ENCODE peak calls at places on chromosomes 12 and 14, in four cellular contexts. One of them, this sample, is unnamed.

GRCh38 chr12:70640901-70641300 is 3.7 kb upstream of the PTPRB start:
- DNase-seq in thyroid gland: no peak
- DNase-seq in GM12865: no peak
- DNase-seq in breast epithelium: no peak
- DNase-seq in this sample: no peak

GRCh38 chr14:103056322-103057027 is 874 bp downstream of the CDC42BPB start:
- DNase-seq in thyroid gland: peak; percentile 60
- DNase-seq in GM12865: peak; percentile 30
- DNase-seq in breast epithelium: no peak
- DNase-seq in this sample: peak; percentile 77

GRCh38 chr12:123003257-123003656 is 22.8 kb downstream of the ARL6IP4 start:
- DNase-seq in thyroid gland: no peak
- DNase-seq in GM12865: no peak
- DNase-seq in breast epithelium: no peak
- DNase-seq in this sample: no peak

GRCh38 chr14:22194669-22195068 is 394.4 kb downstream of the DAD1 start:
- DNase-seq in thyroid gland: no peak
- DNase-seq in GM12865: no peak
- DNase-seq in breast epithelium: no peak
- DNase-seq in this sample: no peak

GRCh38 chr12:70994217-70994788 is 73.8 kb upstream of the PTPRR start:
- DNase-seq in thyroid gland: no peak
- DNase-seq in GM12865: no peak
- DNase-seq in breast epithelium: no peak
- DNase-seq in this sample: no peak

GRCh38 chr14:66360526-66360925 is 125.6 kb upstream of the CCDC196 start:
- DNase-seq in thyroid gland: no peak
- DNase-seq in GM12865: no peak
- DNase-seq in breast epithelium: no peak
- DNase-seq in this sample: no peak

GRCh38 chr14:49553892-49554291 is 32.3 kb downstream of the RPS29 start:
- DNase-seq in thyroid gland: no peak
- DNase-seq in GM12865: no peak
- DNase-seq in breast epithelium: no peak
- DNase-seq in this sample: no peak

GRCh38 chr14:70358631-70359030 is 852 bp downstream of the COX16 start:
- DNase-seq in thyroid gland: no peak
- DNase-seq in GM12865: no peak
- DNase-seq in breast epithelium: no peak
- DNase-seq in this sample: no peak

GRCh38 chr14:34465069-34465859 is 3.2 kb upstream of the SPTSSA start:
- DNase-seq in thyroid gland: no peak
- DNase-seq in GM12865: no peak
- DNase-seq in breast epithelium: no peak
- DNase-seq in this sample: no peak

GRCh38 chr14:100677925-100678765 is 48.5 kb upstream of the DLK1 start:
- DNase-seq in thyroid gland: no peak
- DNase-seq in GM12865: no peak
- DNase-seq in breast epithelium: no peak
- DNase-seq in this sample: no peak

GRCh38 chr14:98705826-98706225 is 566.2 kb downstream of the BCL11B start:
- DNase-seq in thyroid gland: no peak
- DNase-seq in GM12865: no peak
- DNase-seq in breast epithelium: no peak
- DNase-seq in this sample: no peak

GRCh38 chr14:52018970-52019369 is 29.6 kb downstream of the RTRAF start:
- DNase-seq in thyroid gland: no peak
- DNase-seq in GM12865: no peak
- DNase-seq in breast epithelium: no peak
- DNase-seq in this sample: no peak

GRCh38 chr12:113837528-113838296 is 128.4 kb downstream of the RBM19 start:
- DNase-seq in thyroid gland: no peak
- DNase-seq in GM12865: no peak
- DNase-seq in breast epithelium: no peak
- DNase-seq in this sample: no peak

GRCh38 chr12:113838896-113839295 is 127.2 kb downstream of the RBM19 start:
- DNase-seq in thyroid gland: no peak
- DNase-seq in GM12865: no peak
- DNase-seq in breast epithelium: no peak
- DNase-seq in this sample: no peak

GRCh38 chr12:113842699-113843098 is 123.4 kb downstream of the RBM19 start:
- DNase-seq in thyroid gland: no peak
- DNase-seq in GM12865: no peak
- DNase-seq in breast epithelium: no peak
- DNase-seq in this sample: no peak

GRCh38 chr12:113841786-113842185 is 124.3 kb downstream of the RBM19 start:
- DNase-seq in thyroid gland: no peak
- DNase-seq in GM12865: no peak
- DNase-seq in breast epithelium: no peak
- DNase-seq in this sample: no peak

DNA sequence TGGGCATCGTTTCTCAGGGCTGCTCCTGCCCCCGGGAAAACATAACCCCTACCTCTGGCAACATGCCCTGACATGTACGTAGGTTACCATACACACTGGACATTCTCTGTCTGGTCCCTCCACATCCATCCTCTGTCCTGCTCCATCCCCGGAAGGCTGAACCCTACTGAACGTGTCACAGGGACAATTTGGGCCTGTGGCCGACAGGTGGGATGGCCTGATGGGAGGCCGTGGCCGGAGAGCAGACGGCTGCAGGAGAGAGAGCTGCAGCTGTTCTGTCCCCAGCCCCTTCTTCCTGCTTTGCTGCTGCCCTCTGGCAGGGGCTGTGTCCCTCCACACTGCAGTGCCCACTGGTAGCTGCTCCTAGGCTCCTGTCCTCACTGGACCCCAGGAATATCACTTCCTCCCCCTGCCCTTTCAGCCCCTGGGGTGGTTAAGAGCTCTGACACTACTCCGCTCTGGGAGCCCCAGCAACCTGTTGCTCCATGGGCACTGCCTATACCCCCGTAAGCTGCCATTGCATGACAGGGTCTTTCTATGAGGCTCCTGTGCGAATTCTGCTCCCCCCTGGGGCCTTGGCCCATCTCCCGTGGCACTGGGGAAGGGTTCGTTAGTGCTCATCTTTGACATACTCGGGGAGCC is 125.6 kb downstream of the RBM19 start:
- DNase-seq in thyroid gland: no peak
- DNase-seq in GM12865: no peak
- DNase-seq in breast epithelium: no peak
- DNase-seq in this sample: no peak
- H3K4me3 ChIP-seq in thyroid gland: no peak overlapping the region
- H3K4me3 ChIP-seq in GM12865: no peak overlapping the region
- H3K4me3 ChIP-seq in breast epithelium: no peak overlapping the region
- H3K4me3 ChIP-seq in this sample: no peak overlapping the region

DNA sequence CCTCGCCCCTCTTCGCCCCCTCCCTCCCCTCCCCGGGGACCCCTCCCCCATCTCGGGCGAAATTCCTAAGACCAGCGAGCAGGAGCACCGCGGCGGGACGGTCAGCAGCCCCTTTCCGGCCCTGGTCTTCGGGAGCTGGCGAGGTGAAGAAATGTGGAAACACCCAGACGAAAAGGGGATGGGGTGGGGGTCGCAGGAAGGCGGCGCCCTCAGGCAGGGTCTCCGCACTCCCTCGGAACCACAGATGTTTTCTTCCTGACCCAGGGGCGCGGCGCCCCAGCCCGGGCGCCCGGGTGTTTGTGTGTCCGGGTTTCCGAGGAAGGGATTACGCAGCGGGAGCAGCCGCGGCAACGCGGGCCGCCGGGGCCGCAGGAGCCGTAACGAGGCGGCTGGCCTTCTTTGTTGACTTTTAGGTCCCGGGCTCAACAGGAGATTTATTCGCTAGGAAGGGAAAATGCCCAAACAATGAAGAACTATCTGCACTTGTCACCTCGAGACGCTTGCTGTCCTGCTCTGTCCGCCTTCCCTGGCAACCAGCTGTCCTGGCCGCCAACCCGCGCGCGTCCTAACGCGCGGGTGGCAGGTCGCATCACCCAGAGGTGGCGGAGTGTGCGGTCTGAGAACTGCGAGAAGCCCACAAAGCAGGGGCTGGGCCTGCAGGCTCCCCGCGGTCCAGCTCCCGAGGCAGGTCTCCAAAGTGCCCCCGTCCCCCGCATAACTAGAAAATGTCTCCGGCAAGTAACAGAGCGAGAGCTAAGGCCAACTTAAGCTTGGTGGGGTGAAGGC is 7.0 kb downstream of the FOXA1 start:
- DNase-seq in thyroid gland: no peak
- DNase-seq in GM12865: no peak
- DNase-seq in breast epithelium: no peak
- DNase-seq in this sample: no peak
- H3K4me3 ChIP-seq in thyroid gland: no peak overlapping the region
- H3K4me3 ChIP-seq in GM12865: no peak overlapping the region
- H3K4me3 ChIP-seq in breast epithelium: no peak overlapping the region
- H3K4me3 ChIP-seq in this sample: no peak overlapping the region

DNA sequence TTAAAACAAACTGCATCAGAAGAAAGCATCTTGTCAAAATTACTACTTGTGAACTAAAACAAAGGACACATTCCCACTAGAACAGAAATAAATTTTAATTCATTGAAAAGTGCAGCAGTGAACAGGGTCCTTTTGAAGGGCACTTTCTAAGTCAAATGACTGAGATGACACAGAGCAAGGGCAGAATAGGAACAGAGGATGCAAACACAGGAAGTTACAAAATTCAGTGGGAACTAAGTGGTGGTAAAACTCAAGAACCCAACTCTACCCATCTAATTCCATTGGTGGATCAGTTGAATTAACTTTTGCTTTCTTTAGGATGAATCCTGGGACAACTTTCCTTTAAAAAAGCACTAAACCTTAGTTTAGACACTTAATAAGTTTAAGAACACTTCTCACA is 45.8 kb downstream of the GNS start:
- DNase-seq in thyroid gland: no peak
- DNase-seq in GM12865: no peak
- DNase-seq in breast epithelium: no peak
- DNase-seq in this sample: no peak
- H3K4me3 ChIP-seq in thyroid gland: no peak overlapping the region
- H3K4me3 ChIP-seq in GM12865: no peak overlapping the region
- H3K4me3 ChIP-seq in breast epithelium: no peak overlapping the region
- H3K4me3 ChIP-seq in this sample: no peak overlapping the region

GRCh38 chr12:10101042-10101579 is 2.3 kb upstream of the CLEC1A start:
- DNase-seq in thyroid gland: peak; percentile 3
- DNase-seq in GM12865: no peak
- DNase-seq in breast epithelium: no peak
- DNase-seq in this sample: no peak
- H3K4me3 ChIP-seq in thyroid gland: no peak overlapping the region
- H3K4me3 ChIP-seq in GM12865: no peak overlapping the region
- H3K4me3 ChIP-seq in breast epithelium: no peak overlapping the region
- H3K4me3 ChIP-seq in this sample: no peak overlapping the region

GRCh38 chr12:103955811-103956514 is 9.7 kb upstream of the TDG start:
- DNase-seq in thyroid gland: no peak
- DNase-seq in GM12865: no peak
- DNase-seq in breast epithelium: no peak
- DNase-seq in this sample: no peak

GRCh38 chr12:103958621-103959020 is 7.1 kb upstream of the TDG start:
- DNase-seq in thyroid gland: no peak
- DNase-seq in GM12865: no peak
- DNase-seq in breast epithelium: no peak
- DNase-seq in this sample: no peak

GRCh38 chr12:103960567-103961227 is 5.0 kb upstream of the TDG start:
- DNase-seq in thyroid gland: no peak
- DNase-seq in GM12865: no peak
- DNase-seq in breast epithelium: no peak
- DNase-seq in this sample: no peak

GRCh38 chr12:103956515-103957027 is 9.1 kb upstream of the TDG start:
- DNase-seq in thyroid gland: peak; percentile 23
- DNase-seq in GM12865: no peak
- DNase-seq in breast epithelium: no peak
- DNase-seq in this sample: no peak

GRCh38 chr12:103957865-103958388 is 7.7 kb upstream of the TDG start:
- DNase-seq in thyroid gland: no peak
- DNase-seq in GM12865: no peak
- DNase-seq in breast epithelium: no peak
- DNase-seq in this sample: no peak
- H3K4me3 ChIP-seq in thyroid gland: peak overlapping the region; percentile 61
- H3K4me3 ChIP-seq in GM12865: peak overlapping the region; percentile 76
- H3K4me3 ChIP-seq in breast epithelium: peak overlapping the region; percentile 85
- H3K4me3 ChIP-seq in this sample: peak overlapping the region; percentile 81

DNA sequence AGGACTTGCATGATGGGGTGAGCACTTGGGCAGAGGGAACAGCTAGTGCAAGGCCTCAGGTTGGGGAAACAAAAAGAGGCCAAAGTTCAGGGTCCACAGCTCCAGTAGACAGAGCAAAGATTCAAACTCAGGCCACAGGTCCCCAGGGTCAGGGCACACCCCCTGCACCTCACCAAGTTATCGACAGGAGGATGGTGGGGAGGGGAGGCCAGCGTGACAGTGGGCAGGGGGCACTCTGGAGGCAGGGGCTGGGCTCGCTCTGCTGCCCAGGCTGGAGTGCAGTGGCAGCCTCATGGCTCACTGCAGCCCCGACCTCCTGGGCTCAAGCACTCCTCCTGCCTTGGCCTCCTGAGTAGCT is 32.4 kb upstream of the ULK1 start:
- DNase-seq in thyroid gland: no peak
- DNase-seq in GM12865: no peak
- DNase-seq in breast epithelium: no peak
- DNase-seq in this sample: no peak
- H3K4me3 ChIP-seq in thyroid gland: no peak overlapping the region
- H3K4me3 ChIP-seq in GM12865: no peak overlapping the region
- H3K4me3 ChIP-seq in breast epithelium: no peak overlapping the region
- H3K4me3 ChIP-seq in this sample: no peak overlapping the region

DNA sequence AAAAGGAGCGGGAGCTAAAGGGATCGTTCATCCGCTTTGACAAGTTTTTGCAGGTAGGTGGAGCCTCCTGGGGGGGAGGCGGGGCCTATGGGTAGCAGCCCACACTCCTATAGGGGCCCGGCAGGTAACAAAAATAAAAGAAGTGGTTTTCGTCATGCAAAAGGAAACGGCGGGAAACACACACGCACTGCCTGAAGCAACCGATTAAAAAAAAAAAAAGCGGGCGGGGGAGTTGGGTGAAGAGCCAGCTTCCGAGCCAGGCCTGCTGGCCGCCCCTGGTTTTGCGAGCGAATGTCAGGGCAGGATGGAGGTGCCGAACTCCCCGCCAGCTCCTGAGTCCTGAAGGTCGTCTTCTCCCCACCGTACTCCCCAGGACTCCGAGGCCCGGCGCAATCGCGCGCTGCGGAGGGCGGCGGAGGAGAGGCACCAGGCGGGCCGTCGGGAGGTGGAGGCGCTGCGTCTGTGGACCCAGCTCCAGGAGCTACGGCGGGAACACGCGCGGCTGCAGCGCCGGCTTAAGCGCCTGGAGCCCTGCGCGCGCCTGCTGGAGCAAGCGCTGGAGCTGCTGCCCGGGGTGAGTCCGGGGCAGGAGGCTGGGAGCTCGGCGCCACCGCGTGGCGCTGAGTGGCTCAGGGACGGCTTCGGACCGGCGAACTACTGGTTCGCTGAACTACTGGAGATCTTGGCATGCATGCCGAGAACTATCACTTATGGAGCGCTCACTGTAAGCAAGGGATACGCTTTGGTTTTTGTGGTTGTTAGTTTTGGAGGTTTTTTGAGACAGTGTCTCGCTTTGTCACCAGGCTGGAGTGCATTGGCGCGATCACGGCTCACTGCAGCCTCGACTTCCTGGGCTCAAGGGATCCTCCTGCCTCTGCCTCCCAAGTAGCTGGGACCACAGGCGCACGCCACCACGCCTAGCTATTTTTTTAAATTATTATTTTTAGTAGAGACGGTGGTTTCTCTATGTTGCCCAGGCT is 3.6 kb downstream of the CFAP73 start:
- DNase-seq in thyroid gland: peak; percentile 84
- DNase-seq in GM12865: peak; percentile 77
- DNase-seq in breast epithelium: peak; percentile 66
- DNase-seq in this sample: peak; percentile 74
- H3K4me3 ChIP-seq in thyroid gland: peak overlapping the region; percentile 26
- H3K4me3 ChIP-seq in GM12865: peak overlapping the region; percentile 39
- H3K4me3 ChIP-seq in breast epithelium: peak overlapping the region; percentile 27
- H3K4me3 ChIP-seq in this sample: peak overlapping the region; percentile 27